ENCODE peak calls at places on chromosomes 13 and 19, in nine cellular contexts. V is tibial artery, U is kidney epithelial cell, G is endothelial cell, J is astrocyte, T is pancreas, C is heart left ventricle, P is progenitor cell of endocrine pancreas, Q is fibroblast of lung. Z is an unnamed sample.

GRCh38 chr19:23887642-23888041 is 27.0 kb upstream of the ZNF726 start:
- DNase-seq in T (no peak), V (no peak), U (no peak), C (no peak), P (no peak), G (no peak), Q (no peak), J (no peak), Z (no peak)

GRCh38 chr13:47869780-47870179 is 131.3 kb downstream of the SUCLA2 start:
- DNase-seq in J (no peak), Q (no peak), U (no peak), C (no peak), P (no peak), T (no peak), V (no peak), G (no peak), Z (no peak)

GRCh38 chr13:112849500-112849899 is 119.5 kb upstream of the MCF2L start:
- DNase-seq in P (no peak), C (no peak), Q (peak), U (no peak), G (no peak), J (peak), T (no peak), V (no peak), Z (no peak)

GRCh38 chr13:84962849-84963248 is 836.4 kb downstream of the SLITRK6 start:
- DNase-seq in V (no peak), G (no peak), Q (no peak), J (no peak), T (no peak), U (no peak), C (no peak), P (no peak), Z (no peak)

GRCh38 chr19:34310494-34310981 is 54.5 kb upstream of the GPI start:
- DNase-seq in C (no peak), G (no peak), Q (no peak), V (no peak), J (no peak), T (no peak), P (no peak), U (no peak), Z (no peak)

GRCh38 chr19:43700368-43701015 is 15.4 kb upstream of the IRGC start:
- DNase-seq in T (no peak), Q (peak), G (no peak), J (peak), P (no peak), U (no peak), C (peak), V (peak), Z (peak)

GRCh38 chr13:50323440-50324070 is 308.3 kb downstream of the KCNRG start:
- DNase-seq in G (no peak), P (no peak), U (peak), C (no peak), J (peak), V (no peak), T (no peak), Q (peak), Z (no peak)

GRCh38 chr13:65889368-65889767 is 1340.8 kb downstream of the PCDH9 start:
- DNase-seq in J (no peak), V (no peak), Q (no peak), U (no peak), C (no peak), T (no peak), G (no peak), P (no peak), Z (no peak)

GRCh38 chr13:66794340-66795031 is 435.6 kb downstream of the PCDH9 start:
- DNase-seq in J (no peak), T (no peak), G (no peak), P (no peak), Q (no peak), V (no peak), C (no peak), U (no peak), Z (no peak)

GRCh38 chr19:53328967-53329366 is 4.6 kb upstream of the ZNF845 start:
- DNase-seq in V (peak), P (no peak), U (no peak), G (no peak), T (no peak), Q (peak), C (peak), J (no peak), Z (no peak)

GRCh38 chr13:76980075-76980718 is 11.7 kb upstream of the CLN5 start:
- DNase-seq in U (no peak), G (peak), Q (peak), J (peak), V (peak), C (peak), P (peak), T (peak), Z (peak)

GRCh38 chr13:102400619-102401125 is 1.2 kb downstream of the FGF14 start:
- DNase-seq in J (no peak), C (peak), T (peak), Q (peak), U (no peak), V (peak), G (peak), P (no peak), Z (no peak)

GRCh38 chr19:36686365-36687213 is 823 bp upstream of the ZNF567 start:
- DNase-seq in J (peak), T (no peak), G (no peak), Q (peak), V (peak), P (no peak), C (no peak), U (no peak), Z (no peak)

GRCh38 chr19:55303477-55303876 is 19.7 kb downstream of the BRSK1 start:
- DNase-seq in Q (no peak), U (no peak), G (no peak), C (no peak), J (no peak), T (no peak), P (no peak), V (no peak), Z (no peak)

GRCh38 chr13:43289458-43290255 is 266.3 kb downstream of the DNAJC15 start:
- DNase-seq in J (peak), C (no peak), G (no peak), Q (no peak), T (no peak), P (no peak), V (no peak), U (no peak), Z (no peak)

GRCh38 chr19:4815426-4816387 is 15.8 kb downstream of the TICAM1 start:
- DNase-seq in C (peak), G (peak), V (peak), T (peak), P (peak), U (peak), Q (peak), J (peak), Z (peak)

GRCh38 chr13:22874839-22875238 is 305.9 kb upstream of the SGCG start:
- DNase-seq in U (no peak), T (no peak), C (no peak), Q (no peak), V (no peak), J (no peak), P (no peak), G (no peak), Z (no peak)

GRCh38 chr19:19410553-19411550 is 5.4 kb downstream of the GATAD2A start:
- DNase-seq in V (no peak), G (no peak), T (no peak), C (no peak), J (no peak), Q (no peak), U (no peak), P (no peak), Z (no peak)

GRCh38 chr13:85586422-85586831 is 212.8 kb downstream of the SLITRK6 start:
- DNase-seq in J (peak), P (no peak), C (no peak), U (peak), Q (peak), V (no peak), T (no peak), G (no peak), Z (no peak)

GRCh38 chr19:36032251-36033104 is at the start of gene CLIP3:
- DNase-seq in V (peak), J (peak), U (no peak), G (peak), P (peak), T (peak), Q (peak), C (peak), Z (no peak)

GRCh38 chr19:14699641-14700040 is 9.8 kb downstream of the ZNF333 start:
- DNase-seq in J (no peak), G (no peak), U (no peak), V (no peak), C (no peak), Q (no peak), P (no peak), T (no peak), Z (no peak)

GRCh38 chr13:105031306-105031705 is 1504.2 kb downstream of the EFNB2 start:
- DNase-seq in U (no peak), C (no peak), V (no peak), G (no peak), P (no peak), Q (no peak), T (no peak), J (no peak), Z (no peak)

GRCh38 chr13:47175172-47175806 is 278.4 kb upstream of the HTR2A start:
- DNase-seq in P (no peak), V (no peak), C (no peak), G (no peak), Q (peak), T (no peak), J (peak), U (peak), Z (no peak)

GRCh38 chr13:33256148-33256547 is 29.4 kb downstream of the STARD13 start:
- DNase-seq in V (no peak), T (no peak), G (no peak), J (no peak), C (no peak), P (no peak), U (no peak), Q (no peak), Z (no peak)

GRCh38 chr13:72244788-72245187 is 377.8 kb upstream of the DACH1 start:
- DNase-seq in U (no peak), Q (no peak), V (no peak), T (no peak), J (no peak), G (no peak), C (no peak), P (no peak), Z (no peak)

GRCh38 chr13:30453727-30454126 is 12.0 kb downstream of the HMGB1 start:
- DNase-seq in V (no peak), C (no peak), J (no peak), P (no peak), G (no peak), U (no peak), Q (no peak), T (no peak), Z (no peak)

GRCh38 chr13:113879017-113879416 is 15.1 kb upstream of the GAS6 start:
- DNase-seq in C (no peak), Q (no peak), G (no peak), T (no peak), V (no peak), P (no peak), J (no peak), U (no peak), Z (no peak)

GRCh38 chr13:36858285-36858684 is 39.3 kb downstream of the RFXAP start:
- DNase-seq in V (no peak), J (peak), G (peak), Q (peak), U (no peak), C (no peak), P (no peak), T (no peak), Z (no peak)

GRCh38 chr13:69959041-69959440 is 148.6 kb upstream of the ATXN8OS start:
- DNase-seq in J (no peak), U (no peak), C (no peak), Q (no peak), V (no peak), G (no peak), P (no peak), T (no peak), Z (no peak)

GRCh38 chr13:20191311-20191901 is 1.3 kb downstream of the GJB2 start:
- DNase-seq in P (no peak), G (no peak), V (no peak), Q (no peak), C (peak), U (no peak), J (no peak), T (no peak), Z (no peak)

GRCh38 chr13:30755678-30756077 is 20.3 kb downstream of the ALOX5AP start:
- DNase-seq in T (no peak), J (no peak), V (no peak), U (no peak), C (no peak), Q (no peak), G (no peak), P (no peak), Z (no peak)

DNA sequence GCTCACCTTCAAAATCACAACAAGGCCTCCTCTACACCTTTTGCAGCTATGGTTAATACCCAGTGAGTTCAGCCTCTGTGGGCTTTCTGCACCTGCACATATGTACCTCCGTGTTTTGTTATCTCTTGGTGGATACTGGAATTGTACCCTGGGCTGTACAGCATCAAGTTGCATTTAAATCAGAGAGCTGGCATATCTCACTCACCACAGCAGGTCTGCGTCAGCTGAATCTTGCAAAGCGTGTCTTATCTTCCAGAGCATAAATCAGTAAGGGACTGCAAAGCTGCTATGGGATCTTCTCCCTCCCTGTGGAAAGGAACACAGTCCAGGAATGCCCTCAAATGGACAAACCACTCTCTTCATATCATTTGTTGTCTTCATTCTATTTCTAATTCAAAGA is 1048.7 kb downstream of the UQCRFS1 start:
- DNase-seq in U (no peak), P (no peak), C (no peak), V (no peak), G (no peak), Q (no peak), T (no peak), J (no peak), Z (no peak)
- TF ChIP-seq CTCF in U (no peak), P (no peak), C (no peak), V (no peak), G (no peak), Q (no peak), T (no peak), J (no peak), Z (no peak)

GRCh38 chr19:11528551-11529341 is at the start of gene ECSIT:
- DNase-seq in V (peak), Q (peak), T (peak), P (peak), G (peak), C (peak), U (peak), J (peak), Z (peak)

GRCh38 chr19:11535792-11536595 is 2.7 kb upstream of the CNN1 start:
- DNase-seq in U (no peak), V (peak), J (peak), T (peak), C (peak), P (peak), Q (peak), G (peak), Z (peak)

GRCh38 chr19:11534538-11534937 is 4.1 kb upstream of the CNN1 start:
- DNase-seq in G (no peak), P (no peak), J (no peak), V (no peak), Q (no peak), C (no peak), T (no peak), U (no peak), Z (no peak)

GRCh38 chr19:11530432-11530831 is 1.5 kb upstream of the ECSIT start:
- DNase-seq in G (peak), P (no peak), V (peak), Q (peak), J (peak), U (no peak), C (peak), T (peak), Z (no peak)
- TF ChIP-seq CTCF in G (no peak), P (peak), V (peak), Q (peak), J (no peak), U (peak), C (peak), T (no peak), Z (no peak)

GRCh38 chr13:45406421-45406820 is 11.8 kb downstream of the SLC25A30 start:
- DNase-seq in G (no peak), J (no peak), T (no peak), P (no peak), U (no peak), V (no peak), C (no peak), Q (no peak), Z (no peak)

GRCh38 chr13:45398862-45399261 is 19.3 kb downstream of the SLC25A30 start:
- DNase-seq in U (no peak), C (no peak), P (no peak), J (no peak), V (no peak), T (no peak), G (no peak), Q (no peak), Z (no peak)

GRCh38 chr13:45403081-45403480 is 15.1 kb downstream of the SLC25A30 start:
- DNase-seq in V (no peak), Q (no peak), T (no peak), U (no peak), G (no peak), J (no peak), C (no peak), P (no peak), Z (no peak)

GRCh38 chr13:45401306-45401705 is 16.9 kb downstream of the SLC25A30 start:
- DNase-seq in P (no peak), T (no peak), U (no peak), G (no peak), C (no peak), V (no peak), Q (no peak), J (no peak), Z (no peak)

GRCh38 chr13:45402641-45403040 is 15.5 kb downstream of the SLC25A30 start:
- DNase-seq in Q (no peak), U (no peak), T (no peak), C (peak), P (no peak), G (no peak), J (no peak), V (no peak), Z (no peak)
- TF ChIP-seq CTCF in Q (no peak), U (no peak), T (no peak), C (no peak), P (no peak), G (no peak), J (no peak), V (no peak), Z (no peak)

GRCh38 chr19:51688665-51689571 is 4.2 kb upstream of the SPACA6 start:
- DNase-seq in Q (peak), U (peak), G (peak), J (peak), T (peak), C (peak), P (peak), V (peak), Z (peak)
- TF ChIP-seq CTCF in Q (no peak), U (no peak), G (no peak), J (no peak), T (no peak), C (no peak), P (no peak), V (peak), Z (no peak)

DNA sequence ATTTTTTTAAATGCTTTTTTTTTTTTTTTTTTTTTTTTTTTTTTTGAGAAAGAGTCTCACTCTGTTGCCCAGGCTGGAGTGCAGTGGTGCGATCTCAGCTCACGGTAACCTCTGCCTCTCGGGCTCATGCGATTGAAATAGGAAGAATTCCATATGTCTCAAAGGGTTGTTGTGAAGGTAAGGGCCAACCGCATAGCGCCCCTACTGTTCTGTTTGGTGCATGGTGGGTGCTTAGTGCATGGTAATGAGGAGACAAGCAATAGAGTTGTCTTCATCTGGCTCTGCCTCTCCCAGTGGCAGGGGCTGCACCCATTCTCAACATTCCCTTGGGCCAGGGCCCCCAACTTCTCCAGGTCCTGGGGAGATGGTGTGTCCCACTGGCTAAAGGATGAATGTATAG is 68.7 kb downstream of the RASL11A start:
- DNase-seq in U (no peak), P (no peak), T (no peak), C (no peak), V (peak), J (no peak), G (peak), Q (peak), Z (no peak)
- TF ChIP-seq CTCF in U (peak), P (peak), T (peak), C (peak), V (peak), J (peak), G (peak), Q (peak), Z (no peak)

DNA sequence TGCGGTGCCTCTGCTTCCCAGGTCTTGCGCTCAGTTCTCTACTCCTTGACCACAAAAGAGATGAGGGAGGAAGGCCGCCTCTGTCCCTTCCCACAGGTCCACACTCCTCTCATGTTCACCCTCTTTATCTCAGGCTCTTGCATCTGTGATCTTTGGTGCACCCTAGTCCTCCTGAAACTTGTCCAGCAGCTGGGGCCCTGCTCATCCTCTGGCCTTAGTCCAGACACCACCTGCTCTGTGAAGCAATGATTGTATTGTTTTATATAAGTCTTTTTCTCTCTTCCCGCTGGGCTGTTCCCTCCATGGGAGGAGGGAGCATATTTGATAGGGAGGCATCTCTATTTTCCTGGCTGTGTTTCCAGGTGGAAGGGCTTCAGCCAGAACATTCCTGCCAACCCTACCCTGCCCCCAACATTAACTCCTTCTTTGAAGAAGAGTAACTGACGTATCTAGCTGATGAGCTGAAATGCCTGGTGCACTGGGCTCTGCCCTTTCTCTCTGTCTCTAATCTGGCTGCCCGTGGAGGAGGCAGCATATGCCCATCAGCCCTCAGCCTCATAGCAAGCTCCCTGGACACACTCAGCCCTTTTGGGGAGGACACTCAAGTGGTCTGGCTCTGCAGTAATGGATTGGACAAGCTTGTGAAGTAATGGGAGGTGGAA is 38.2 kb upstream of the SIAH3 start:
- DNase-seq in V (no peak), U (no peak), Q (no peak), J (no peak), T (no peak), P (no peak), C (no peak), G (no peak), Z (no peak)
- TF ChIP-seq CTCF in V (no peak), U (no peak), Q (no peak), J (no peak), T (no peak), P (no peak), C (no peak), G (no peak), Z (no peak)

GRCh38 chr19:11460207-11460606 is 20.6 kb downstream of the ELAVL3 start:
- DNase-seq in Q (no peak), J (no peak), T (no peak), P (no peak), G (no peak), V (no peak), U (no peak), C (no peak), Z (no peak)
- TF ChIP-seq CTCF in Q (no peak), J (no peak), T (no peak), P (peak), G (no peak), V (no peak), U (peak), C (peak), Z (no peak)

GRCh38 chr13:101262306-101262705 is 154.0 kb downstream of the NALCN start:
- DNase-seq in G (no peak), P (no peak), Q (no peak), V (no peak), C (no peak), J (no peak), U (no peak), T (no peak), Z (no peak)
- TF ChIP-seq CTCF in G (no peak), P (no peak), Q (no peak), V (no peak), C (no peak), J (no peak), U (no peak), T (no peak), Z (no peak)

Z was measured in omental fat pad.